ENCODE peak calls at places on chromosomes 12 and 14, in nine cellular contexts. One of them, this sample, is unnamed.

GRCh38 chr12:32322354-32322753 is 77.0 kb upstream of the FGD4 start:
- DNase-seq in lung: no peak
- DNase-seq in foreskin keratinocyte: no peak
- DNase-seq in endodermal cell: peak; percentile 73
- DNase-seq in PC-3: no peak
- DNase-seq in GM23248: no peak
- DNase-seq in H1: no peak
- DNase-seq in CD8-positive, alpha-beta memory T cell: no peak
- DNase-seq in left lung: no peak
- DNase-seq in this sample: no peak

GRCh38 chr12:118189761-118190181 is 53.8 kb downstream of the PEBP1 start:
- DNase-seq in lung: no peak
- DNase-seq in foreskin keratinocyte: peak; percentile 33
- DNase-seq in endodermal cell: peak; percentile 83
- DNase-seq in PC-3: no peak
- DNase-seq in GM23248: peak; percentile 78
- DNase-seq in H1: no peak
- DNase-seq in CD8-positive, alpha-beta memory T cell: no peak
- DNase-seq in left lung: no peak
- DNase-seq in this sample: peak; percentile 68

GRCh38 chr12:88953029-88953586 is 372.8 kb upstream of the KITLG start:
- DNase-seq in lung: no peak
- DNase-seq in foreskin keratinocyte: no peak
- DNase-seq in endodermal cell: no peak
- DNase-seq in PC-3: no peak
- DNase-seq in GM23248: no peak
- DNase-seq in H1: no peak
- DNase-seq in CD8-positive, alpha-beta memory T cell: no peak
- DNase-seq in left lung: no peak
- DNase-seq in this sample: no peak

GRCh38 chr14:24414077-24414476 is 15.3 kb downstream of the NYNRIN start:
- DNase-seq in lung: no peak
- DNase-seq in foreskin keratinocyte: no peak
- DNase-seq in endodermal cell: no peak
- DNase-seq in PC-3: no peak
- DNase-seq in GM23248: no peak
- DNase-seq in H1: no peak
- DNase-seq in CD8-positive, alpha-beta memory T cell: no peak
- DNase-seq in left lung: no peak
- DNase-seq in this sample: no peak

GRCh38 chr12:120688527-120689071 is 1.6 kb downstream of the MLEC start:
- DNase-seq in lung: no peak
- DNase-seq in foreskin keratinocyte: peak; percentile 38
- DNase-seq in endodermal cell: no peak
- DNase-seq in PC-3: peak; percentile 47
- DNase-seq in GM23248: peak; percentile 67
- DNase-seq in H1: no peak
- DNase-seq in CD8-positive, alpha-beta memory T cell: no peak
- DNase-seq in left lung: no peak
- DNase-seq in this sample: no peak

GRCh38 chr12:27733052-27733656 is 22.5 kb downstream of the MRPS35 start:
- DNase-seq in lung: no peak
- DNase-seq in foreskin keratinocyte: no peak
- DNase-seq in endodermal cell: peak; percentile 58
- DNase-seq in PC-3: peak; percentile 82
- DNase-seq in GM23248: peak; percentile 66
- DNase-seq in H1: no peak
- DNase-seq in CD8-positive, alpha-beta memory T cell: no peak
- DNase-seq in left lung: no peak
- DNase-seq in this sample: no peak

GRCh38 chr12:31006416-31007152 is 67.1 kb upstream of the DDX11 start:
- DNase-seq in lung: no peak
- DNase-seq in foreskin keratinocyte: no peak
- DNase-seq in endodermal cell: no peak
- DNase-seq in PC-3: no peak
- DNase-seq in GM23248: no peak
- DNase-seq in H1: no peak
- DNase-seq in CD8-positive, alpha-beta memory T cell: no peak
- DNase-seq in left lung: peak; percentile 16
- DNase-seq in this sample: no peak

GRCh38 chr14:37490607-37491006 is 104.4 kb downstream of the FOXA1 start:
- DNase-seq in lung: no peak
- DNase-seq in foreskin keratinocyte: no peak
- DNase-seq in endodermal cell: no peak
- DNase-seq in PC-3: no peak
- DNase-seq in GM23248: no peak
- DNase-seq in H1: no peak
- DNase-seq in CD8-positive, alpha-beta memory T cell: no peak
- DNase-seq in left lung: no peak
- DNase-seq in this sample: no peak

GRCh38 chr14:22667881-22668280 is 23.7 kb upstream of the OR6J1 start:
- DNase-seq in lung: no peak
- DNase-seq in foreskin keratinocyte: no peak
- DNase-seq in endodermal cell: no peak
- DNase-seq in PC-3: no peak
- DNase-seq in GM23248: peak; percentile 11
- DNase-seq in H1: no peak
- DNase-seq in CD8-positive, alpha-beta memory T cell: no peak
- DNase-seq in left lung: no peak
- DNase-seq in this sample: no peak

GRCh38 chr12:96236221-96236822 is 42.1 kb downstream of the ELK3 start:
- DNase-seq in lung: no peak
- DNase-seq in foreskin keratinocyte: no peak
- DNase-seq in endodermal cell: no peak
- DNase-seq in PC-3: no peak
- DNase-seq in GM23248: peak; percentile 84
- DNase-seq in H1: no peak
- DNase-seq in CD8-positive, alpha-beta memory T cell: no peak
- DNase-seq in left lung: peak; percentile 43
- DNase-seq in this sample: no peak

GRCh38 chr12:96233168-96233567 is 39.0 kb downstream of the ELK3 start:
- DNase-seq in lung: no peak
- DNase-seq in foreskin keratinocyte: no peak
- DNase-seq in endodermal cell: no peak
- DNase-seq in PC-3: no peak
- DNase-seq in GM23248: no peak
- DNase-seq in H1: no peak
- DNase-seq in CD8-positive, alpha-beta memory T cell: no peak
- DNase-seq in left lung: no peak
- DNase-seq in this sample: no peak

GRCh38 chr12:96234591-96235496 is 40.7 kb downstream of the ELK3 start:
- DNase-seq in lung: no peak
- DNase-seq in foreskin keratinocyte: no peak
- DNase-seq in endodermal cell: no peak
- DNase-seq in PC-3: no peak
- DNase-seq in GM23248: no peak
- DNase-seq in H1: no peak
- DNase-seq in CD8-positive, alpha-beta memory T cell: no peak
- DNase-seq in left lung: no peak
- DNase-seq in this sample: no peak

GRCh38 chr12:96235497-96235826 is 41.3 kb downstream of the ELK3 start:
- DNase-seq in lung: no peak
- DNase-seq in foreskin keratinocyte: no peak
- DNase-seq in endodermal cell: peak; percentile 55
- DNase-seq in PC-3: no peak
- DNase-seq in GM23248: no peak
- DNase-seq in H1: no peak
- DNase-seq in CD8-positive, alpha-beta memory T cell: no peak
- DNase-seq in left lung: no peak
- DNase-seq in this sample: no peak

GRCh38 chr12:96233941-96234461 is 39.8 kb downstream of the ELK3 start:
- DNase-seq in lung: peak; percentile 65
- DNase-seq in foreskin keratinocyte: no peak
- DNase-seq in endodermal cell: peak; percentile 49
- DNase-seq in PC-3: no peak
- DNase-seq in GM23248: peak; percentile 99
- DNase-seq in H1: no peak
- DNase-seq in CD8-positive, alpha-beta memory T cell: no peak
- DNase-seq in left lung: peak; percentile 78
- DNase-seq in this sample: no peak
- H3K4me1 ChIP-seq in lung: peaks cover 34% of the 10 kb centered on the region
- H3K4me1 ChIP-seq in foreskin keratinocyte: peaks cover 2% of the 10 kb centered on the region
- H3K4me1 ChIP-seq in endodermal cell: no peaks in the 10 kb centered on the region
- H3K4me1 ChIP-seq in PC-3: peaks cover 21% of the 10 kb centered on the region
- H3K4me1 ChIP-seq in GM23248: peaks cover 57% of the 10 kb centered on the region
- H3K4me1 ChIP-seq in H1: no peaks in the 10 kb centered on the region
- H3K4me1 ChIP-seq in CD8-positive, alpha-beta memory T cell: peaks cover 36% of the 10 kb centered on the region
- H3K4me1 ChIP-seq in left lung: peaks cover 56% of the 10 kb centered on the region
- H3K4me1 ChIP-seq in this sample: no peaks in the 10 kb centered on the region

GRCh38 chr12:57240069-57240921 is 10.7 kb downstream of the STAC3 start:
- DNase-seq in lung: no peak
- DNase-seq in foreskin keratinocyte: peak; percentile 35
- DNase-seq in endodermal cell: peak; percentile 83
- DNase-seq in PC-3: peak; percentile 55
- DNase-seq in GM23248: peak; percentile 89
- DNase-seq in H1: no peak
- DNase-seq in CD8-positive, alpha-beta memory T cell: peak; percentile 58
- DNase-seq in left lung: no peak
- DNase-seq in this sample: peak; percentile 100

GRCh38 chr12:57239587-57240068 is 10.1 kb downstream of the SHMT2 start:
- DNase-seq in lung: no peak
- DNase-seq in foreskin keratinocyte: peak; percentile 30
- DNase-seq in endodermal cell: peak; percentile 72
- DNase-seq in PC-3: no peak
- DNase-seq in GM23248: peak; percentile 46
- DNase-seq in H1: no peak
- DNase-seq in CD8-positive, alpha-beta memory T cell: no peak
- DNase-seq in left lung: no peak
- DNase-seq in this sample: no peak

GRCh38 chr12:57237952-57238853 is 8.7 kb downstream of the SHMT2 start:
- DNase-seq in lung: no peak
- DNase-seq in foreskin keratinocyte: no peak
- DNase-seq in endodermal cell: peak; percentile 88
- DNase-seq in PC-3: no peak
- DNase-seq in GM23248: peak; percentile 58
- DNase-seq in H1: no peak
- DNase-seq in CD8-positive, alpha-beta memory T cell: no peak
- DNase-seq in left lung: no peak
- DNase-seq in this sample: peak; percentile 72

GRCh38 chr12:57237653-57237951 is 8.1 kb downstream of the SHMT2 start:
- DNase-seq in lung: no peak
- DNase-seq in foreskin keratinocyte: peak; percentile 47
- DNase-seq in endodermal cell: peak; percentile 63
- DNase-seq in PC-3: peak; percentile 39
- DNase-seq in GM23248: no peak
- DNase-seq in H1: no peak
- DNase-seq in CD8-positive, alpha-beta memory T cell: no peak
- DNase-seq in left lung: no peak
- DNase-seq in this sample: no peak

DNA sequence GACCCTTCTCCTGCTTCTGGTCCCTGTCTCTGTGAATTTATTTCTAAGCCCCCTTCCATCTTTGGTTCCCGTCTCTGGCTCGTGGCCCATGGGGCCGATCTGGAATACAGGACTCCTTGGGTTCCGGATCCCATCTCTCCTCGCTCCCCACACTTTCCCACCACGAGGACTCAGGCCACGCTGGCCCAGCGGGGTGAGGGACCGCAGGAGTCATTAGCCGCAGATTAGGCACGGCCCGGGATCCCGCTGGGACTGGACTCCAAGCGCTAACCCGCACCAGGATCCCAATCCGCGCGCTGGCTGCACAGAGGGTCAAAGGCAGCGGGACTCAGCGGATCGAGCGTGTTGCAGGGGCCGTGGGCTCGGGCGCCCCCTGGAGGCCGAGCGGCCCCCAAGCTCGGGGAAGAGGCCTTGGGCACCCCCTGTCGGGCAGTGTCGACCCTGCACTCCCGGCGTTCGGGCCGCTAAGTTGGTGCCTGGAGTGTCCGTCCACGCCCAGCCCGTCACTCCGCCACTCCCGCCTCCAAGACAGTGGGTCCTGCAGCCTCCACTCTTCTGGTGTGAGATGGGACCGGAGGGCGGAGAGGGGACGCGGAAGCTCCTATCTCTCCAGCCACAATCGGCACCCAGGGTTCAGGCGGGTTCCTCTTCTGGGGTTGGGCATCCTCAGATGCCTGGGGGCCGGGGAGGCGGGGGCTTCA is 9.5 kb downstream of the SHMT2 start:
- DNase-seq in lung: peak; percentile 88
- DNase-seq in foreskin keratinocyte: peak; percentile 61
- DNase-seq in endodermal cell: peak; percentile 98
- DNase-seq in PC-3: peak; percentile 89
- DNase-seq in GM23248: peak; percentile 89
- DNase-seq in H1: no peak
- DNase-seq in CD8-positive, alpha-beta memory T cell: peak; percentile 82
- DNase-seq in left lung: peak; percentile 89
- DNase-seq in this sample: peak; percentile 100
- H3K4me1 ChIP-seq in lung: peaks cover 11% of the 10 kb centered on the region
- H3K4me1 ChIP-seq in foreskin keratinocyte: peaks cover 39% of the 10 kb centered on the region
- H3K4me1 ChIP-seq in endodermal cell: peaks cover 6% of the 10 kb centered on the region
- H3K4me1 ChIP-seq in PC-3: peaks cover 33% of the 10 kb centered on the region
- H3K4me1 ChIP-seq in GM23248: peaks cover 23% of the 10 kb centered on the region
- H3K4me1 ChIP-seq in H1: peaks cover 6% of the 10 kb centered on the region
- H3K4me1 ChIP-seq in CD8-positive, alpha-beta memory T cell: peaks cover 75% of the 10 kb centered on the region
- H3K4me1 ChIP-seq in left lung: peaks cover 81% of the 10 kb centered on the region
- H3K4me1 ChIP-seq in this sample: peaks cover 23% of the 10 kb centered on the region

DNA sequence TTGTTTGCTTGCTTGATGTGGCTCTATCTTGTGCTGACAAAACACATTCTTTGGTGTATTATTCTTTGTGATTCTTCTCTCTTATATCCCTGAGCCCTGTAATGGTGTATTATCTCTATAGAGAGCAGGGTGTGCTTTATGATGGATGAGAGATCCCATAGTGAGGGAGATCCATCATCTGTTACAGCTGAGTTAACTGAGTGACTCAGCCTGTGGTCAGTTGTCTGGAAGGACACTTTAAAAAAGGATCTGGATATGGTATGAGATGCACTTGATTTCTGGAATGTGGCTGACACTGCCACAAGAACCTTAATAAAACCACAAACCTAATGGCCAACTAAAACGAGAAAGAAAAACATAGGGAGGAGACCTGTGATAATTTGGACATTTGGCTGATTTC is 461.4 kb upstream of the SYT1 start:
- DNase-seq in lung: no peak
- DNase-seq in foreskin keratinocyte: peak; percentile 25
- DNase-seq in endodermal cell: no peak
- DNase-seq in PC-3: peak; percentile 85
- DNase-seq in GM23248: peak; percentile 67
- DNase-seq in H1: no peak
- DNase-seq in CD8-positive, alpha-beta memory T cell: no peak
- DNase-seq in left lung: no peak
- DNase-seq in this sample: peak; percentile 55
- H3K4me1 ChIP-seq in lung: no peaks in the 10 kb centered on the region
- H3K4me1 ChIP-seq in foreskin keratinocyte: no peaks in the 10 kb centered on the region
- H3K4me1 ChIP-seq in endodermal cell: no peaks in the 10 kb centered on the region
- H3K4me1 ChIP-seq in PC-3: peaks cover 43% of the 10 kb centered on the region
- H3K4me1 ChIP-seq in GM23248: peaks cover 13% of the 10 kb centered on the region
- H3K4me1 ChIP-seq in H1: peaks cover 2% of the 10 kb centered on the region
- H3K4me1 ChIP-seq in CD8-positive, alpha-beta memory T cell: no peaks in the 10 kb centered on the region
- H3K4me1 ChIP-seq in left lung: peaks cover 5% of the 10 kb centered on the region
- H3K4me1 ChIP-seq in this sample: peaks cover 16% of the 10 kb centered on the region

DNA sequence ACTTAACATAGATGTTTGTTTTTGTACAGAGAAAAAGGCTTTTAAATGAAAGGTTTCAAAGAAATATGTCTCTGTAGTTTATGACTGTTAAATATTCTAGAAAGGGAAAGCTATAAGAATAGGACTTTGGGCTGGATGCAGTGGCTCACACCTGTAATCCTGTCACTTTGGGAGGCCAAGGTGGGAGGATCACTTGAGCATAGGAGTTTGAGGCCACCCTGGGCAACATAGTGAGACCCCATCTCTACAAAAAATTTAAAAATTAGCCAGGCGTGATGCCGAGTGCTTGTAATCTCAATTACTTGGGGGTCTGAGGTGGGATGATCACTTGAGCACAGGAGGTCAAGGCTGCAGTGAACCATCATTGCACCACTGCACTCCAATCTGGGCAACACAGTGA is 11.4 kb downstream of the GPX2 start:
- DNase-seq in lung: no peak
- DNase-seq in foreskin keratinocyte: no peak
- DNase-seq in endodermal cell: no peak
- DNase-seq in PC-3: no peak
- DNase-seq in GM23248: no peak
- DNase-seq in H1: no peak
- DNase-seq in CD8-positive, alpha-beta memory T cell: no peak
- DNase-seq in left lung: no peak
- DNase-seq in this sample: no peak
- H3K4me1 ChIP-seq in lung: no peaks in the 10 kb centered on the region
- H3K4me1 ChIP-seq in foreskin keratinocyte: no peaks in the 10 kb centered on the region
- H3K4me1 ChIP-seq in endodermal cell: peaks cover 16% of the 10 kb centered on the region
- H3K4me1 ChIP-seq in PC-3: no peaks in the 10 kb centered on the region
- H3K4me1 ChIP-seq in GM23248: peaks cover 7% of the 10 kb centered on the region
- H3K4me1 ChIP-seq in H1: peaks cover 3% of the 10 kb centered on the region
- H3K4me1 ChIP-seq in CD8-positive, alpha-beta memory T cell: peaks cover 68% of the 10 kb centered on the region
- H3K4me1 ChIP-seq in left lung: no peaks in the 10 kb centered on the region
- H3K4me1 ChIP-seq in this sample: peaks cover 8% of the 10 kb centered on the region